ENCODE peak calls at places on chromosome 19, in seven cellular contexts. One of them, this sample, is unnamed.

GRCh38 chr19:16588089-16588823 is 16.0 kb upstream of the SLC35E1 start:
- DNase-seq in GM23338: peak; percentile 43
- DNase-seq in fibroblast of lung: peak; percentile 13
- DNase-seq in IMR-90: peak; percentile 19
- DNase-seq in GM23248: no peak
- DNase-seq in HCT116: no peak
- DNase-seq in neural progenitor cell: no peak
- DNase-seq in this sample: peak; percentile 83

GRCh38 chr19:46351241-46352041 is 4.6 kb downstream of the PPP5C start:
- DNase-seq in HCT116: no peak
- DNase-seq in IMR-90: peak; percentile 43
- DNase-seq in GM23248: peak; percentile 85
- DNase-seq in fibroblast of lung: peak; percentile 71
- DNase-seq in neural progenitor cell: no peak
- DNase-seq in GM23338: peak; percentile 27
- DNase-seq in this sample: peak; percentile 96

GRCh38 chr19:850979-851335 is 1.1 kb upstream of the ELANE start:
- DNase-seq in fibroblast of lung: no peak
- DNase-seq in GM23248: no peak
- DNase-seq in GM23338: no peak
- DNase-seq in HCT116: no peak
- DNase-seq in IMR-90: no peak
- DNase-seq in neural progenitor cell: no peak
- DNase-seq in this sample: no peak

GRCh38 chr19:32702010-32702409 is 10.4 kb downstream of the NUDT19 start:
- DNase-seq in HCT116: no peak
- DNase-seq in GM23338: peak; percentile 30
- DNase-seq in fibroblast of lung: no peak
- DNase-seq in GM23248: no peak
- DNase-seq in IMR-90: no peak
- DNase-seq in neural progenitor cell: no peak
- DNase-seq in this sample: no peak

GRCh38 chr19:24033962-24034342 is 53.0 kb upstream of the ZNF254 start:
- DNase-seq in GM23338: peak; percentile 50
- DNase-seq in IMR-90: peak; percentile 71
- DNase-seq in HCT116: no peak
- DNase-seq in GM23248: peak; percentile 89
- DNase-seq in neural progenitor cell: peak; percentile 46
- DNase-seq in fibroblast of lung: peak; percentile 68
- DNase-seq in this sample: peak; percentile 85

GRCh38 chr19:35845215-35846037 is 6.9 kb downstream of the NPHS1 start:
- DNase-seq in HCT116: peak; percentile 22
- DNase-seq in neural progenitor cell: peak; percentile 49
- DNase-seq in GM23248: peak; percentile 52
- DNase-seq in fibroblast of lung: no peak
- DNase-seq in GM23338: peak; percentile 80
- DNase-seq in IMR-90: no peak
- DNase-seq in this sample: peak; percentile 90

GRCh38 chr19:11982526-11982925 is 17.7 kb downstream of the ZNF763 start:
- DNase-seq in HCT116: no peak
- DNase-seq in IMR-90: no peak
- DNase-seq in neural progenitor cell: no peak
- DNase-seq in GM23248: peak; percentile 72
- DNase-seq in fibroblast of lung: no peak
- DNase-seq in GM23338: no peak
- DNase-seq in this sample: no peak

GRCh38 chr19:38389101-38389925 is 816 bp downstream of the SPRED3 start:
- DNase-seq in neural progenitor cell: peak; percentile 72
- DNase-seq in HCT116: no peak
- DNase-seq in IMR-90: peak; percentile 82
- DNase-seq in GM23338: peak; percentile 66
- DNase-seq in GM23248: peak; percentile 91
- DNase-seq in fibroblast of lung: peak; percentile 75
- DNase-seq in this sample: peak; percentile 100

GRCh38 chr19:38033658-38034150 is 126.7 kb downstream of the SIPA1L3 start:
- DNase-seq in GM23248: no peak
- DNase-seq in neural progenitor cell: peak; percentile 57
- DNase-seq in IMR-90: no peak
- DNase-seq in fibroblast of lung: no peak
- DNase-seq in HCT116: no peak
- DNase-seq in GM23338: peak; percentile 89
- DNase-seq in this sample: no peak

GRCh38 chr19:2186071-2186846 is 22.5 kb downstream of the DOT1L start:
- DNase-seq in HCT116: no peak
- DNase-seq in fibroblast of lung: peak; percentile 96
- DNase-seq in GM23338: no peak
- DNase-seq in IMR-90: peak; percentile 95
- DNase-seq in GM23248: peak; percentile 98
- DNase-seq in neural progenitor cell: peak; percentile 39
- DNase-seq in this sample: peak; percentile 100

GRCh38 chr19:55113570-55114039 is 3.8 kb downstream of the PPP1R12C start:
- DNase-seq in neural progenitor cell: peak; percentile 82
- DNase-seq in HCT116: no peak
- DNase-seq in fibroblast of lung: peak; percentile 94
- DNase-seq in GM23338: peak; percentile 91
- DNase-seq in IMR-90: peak; percentile 92
- DNase-seq in GM23248: peak; percentile 96
- DNase-seq in this sample: peak; percentile 98

GRCh38 chr19:55345818-55346724 is 6.4 kb downstream of the KMT5C start:
- DNase-seq in GM23248: peak; percentile 34
- DNase-seq in fibroblast of lung: peak; percentile 41
- DNase-seq in GM23338: no peak
- DNase-seq in IMR-90: no peak
- DNase-seq in neural progenitor cell: no peak
- DNase-seq in HCT116: no peak
- DNase-seq in this sample: peak; percentile 87

GRCh38 chr19:35516310-35516709 is 2.9 kb upstream of the DMKN start:
- DNase-seq in neural progenitor cell: no peak
- DNase-seq in HCT116: no peak
- DNase-seq in IMR-90: no peak
- DNase-seq in GM23248: no peak
- DNase-seq in GM23338: no peak
- DNase-seq in fibroblast of lung: no peak
- DNase-seq in this sample: no peak

GRCh38 chr19:23440791-23441190 is 45.5 kb upstream of the ZNF91 start:
- DNase-seq in HCT116: no peak
- DNase-seq in GM23338: peak; percentile 76
- DNase-seq in IMR-90: no peak
- DNase-seq in neural progenitor cell: no peak
- DNase-seq in GM23248: peak; percentile 6
- DNase-seq in fibroblast of lung: no peak
- DNase-seq in this sample: no peak

GRCh38 chr19:28633223-28634030 is 579.5 kb downstream of the UQCRFS1 start:
- DNase-seq in GM23338: peak; percentile 74
- DNase-seq in HCT116: no peak
- DNase-seq in fibroblast of lung: peak; percentile 38
- DNase-seq in neural progenitor cell: peak; percentile 74
- DNase-seq in IMR-90: peak; percentile 1
- DNase-seq in GM23248: peak; percentile 75
- DNase-seq in this sample: peak; percentile 41

GRCh38 chr19:12162882-12163806 is at the start of gene ZNF136:
- DNase-seq in neural progenitor cell: peak; percentile 97
- DNase-seq in GM23248: peak; percentile 99
- DNase-seq in IMR-90: peak; percentile 95
- DNase-seq in GM23338: peak; percentile 99
- DNase-seq in HCT116: peak; percentile 89
- DNase-seq in fibroblast of lung: peak; percentile 95
- DNase-seq in this sample: peak; percentile 99

GRCh38 chr19:5103061-5103701 is 134.3 kb downstream of the KDM4B start:
- DNase-seq in IMR-90: peak; percentile 12
- DNase-seq in neural progenitor cell: no peak
- DNase-seq in GM23248: peak; percentile 11
- DNase-seq in GM23338: no peak
- DNase-seq in HCT116: no peak
- DNase-seq in fibroblast of lung: peak; percentile 67
- DNase-seq in this sample: peak; percentile 95
- H4K20me1 ChIP-seq in IMR-90: peaks cover 5% of the 10 kb centered on the region
- H4K20me1 ChIP-seq in neural progenitor cell: peaks cover 5% of the 10 kb centered on the region
- H4K20me1 ChIP-seq in GM23248: no peaks in the 10 kb centered on the region
- H4K20me1 ChIP-seq in GM23338: no peaks in the 10 kb centered on the region
- H4K20me1 ChIP-seq in HCT116: no peaks in the 10 kb centered on the region
- H4K20me1 ChIP-seq in fibroblast of lung: no peaks in the 10 kb centered on the region
- H4K20me1 ChIP-seq in this sample: peaks cover 13% of the 10 kb centered on the region

GRCh38 chr19:18996351-18996750 is 37.0 kb downstream of the SUGP2 start:
- DNase-seq in GM23248: no peak
- DNase-seq in GM23338: no peak
- DNase-seq in HCT116: no peak
- DNase-seq in fibroblast of lung: no peak
- DNase-seq in neural progenitor cell: no peak
- DNase-seq in IMR-90: no peak
- DNase-seq in this sample: no peak

GRCh38 chr19:18999016-18999758 is 34.1 kb downstream of the SUGP2 start:
- DNase-seq in HCT116: no peak
- DNase-seq in IMR-90: peak; percentile 58
- DNase-seq in neural progenitor cell: no peak
- DNase-seq in GM23338: no peak
- DNase-seq in GM23248: peak; percentile 21
- DNase-seq in fibroblast of lung: no peak
- DNase-seq in this sample: peak; percentile 75

GRCh38 chr19:18998276-18998675 is 35.0 kb downstream of the SUGP2 start:
- DNase-seq in IMR-90: no peak
- DNase-seq in GM23248: no peak
- DNase-seq in neural progenitor cell: no peak
- DNase-seq in GM23338: no peak
- DNase-seq in fibroblast of lung: no peak
- DNase-seq in HCT116: no peak
- DNase-seq in this sample: peak; percentile 50

GRCh38 chr19:18996796-18997394 is 36.4 kb downstream of the SUGP2 start:
- DNase-seq in GM23248: no peak
- DNase-seq in neural progenitor cell: no peak
- DNase-seq in fibroblast of lung: no peak
- DNase-seq in IMR-90: no peak
- DNase-seq in HCT116: no peak
- DNase-seq in GM23338: no peak
- DNase-seq in this sample: no peak

DNA sequence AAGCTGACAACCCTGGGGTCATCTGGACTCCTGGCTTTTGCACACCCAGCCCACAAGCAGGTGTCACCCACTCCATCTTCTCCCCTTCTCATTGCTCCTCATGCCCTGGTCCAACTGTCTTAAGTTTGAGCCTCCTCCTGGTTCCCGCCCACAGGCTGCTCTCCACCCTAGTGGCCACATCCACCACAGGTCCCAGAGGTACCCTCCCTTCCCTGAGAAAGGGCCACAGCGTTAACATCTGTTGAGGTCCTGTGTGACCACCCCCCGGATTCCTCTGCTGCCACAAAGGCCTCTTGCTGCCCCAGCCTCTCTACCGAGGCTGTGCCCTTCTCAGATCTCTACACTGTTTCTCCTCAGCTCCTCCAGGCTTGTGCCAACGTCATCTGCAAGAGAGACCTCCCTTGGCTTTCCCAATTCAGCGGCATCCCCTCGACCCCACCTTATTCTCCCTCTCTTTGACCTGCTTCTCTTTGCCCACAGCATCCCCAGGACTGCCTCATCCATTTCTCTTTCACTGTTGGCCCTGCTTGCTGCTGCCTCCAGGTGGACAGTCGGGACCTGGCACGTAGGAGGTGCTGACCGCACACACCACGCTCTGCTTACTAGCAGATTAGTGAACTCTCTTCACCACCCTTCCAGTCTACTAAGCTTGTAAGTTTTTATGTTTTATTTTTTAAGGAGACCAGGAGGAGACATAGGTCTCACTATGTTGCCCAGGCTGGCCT is 33.3 kb downstream of the SUGP2 start:
- DNase-seq in GM23248: peak; percentile 40
- DNase-seq in neural progenitor cell: peak; percentile 33
- DNase-seq in GM23338: peak; percentile 21
- DNase-seq in fibroblast of lung: no peak
- DNase-seq in HCT116: no peak
- DNase-seq in IMR-90: peak; percentile 10
- DNase-seq in this sample: peak; percentile 79
- H3K4me3 ChIP-seq in GM23248: no peak overlapping the region
- H3K4me3 ChIP-seq in neural progenitor cell: no peak overlapping the region
- H3K4me3 ChIP-seq in GM23338: no peak overlapping the region
- H3K4me3 ChIP-seq in fibroblast of lung: no peak overlapping the region
- H3K4me3 ChIP-seq in HCT116: no peak overlapping the region
- H3K4me3 ChIP-seq in IMR-90: no peak overlapping the region
- H3K4me3 ChIP-seq in this sample: no peak overlapping the region

DNA sequence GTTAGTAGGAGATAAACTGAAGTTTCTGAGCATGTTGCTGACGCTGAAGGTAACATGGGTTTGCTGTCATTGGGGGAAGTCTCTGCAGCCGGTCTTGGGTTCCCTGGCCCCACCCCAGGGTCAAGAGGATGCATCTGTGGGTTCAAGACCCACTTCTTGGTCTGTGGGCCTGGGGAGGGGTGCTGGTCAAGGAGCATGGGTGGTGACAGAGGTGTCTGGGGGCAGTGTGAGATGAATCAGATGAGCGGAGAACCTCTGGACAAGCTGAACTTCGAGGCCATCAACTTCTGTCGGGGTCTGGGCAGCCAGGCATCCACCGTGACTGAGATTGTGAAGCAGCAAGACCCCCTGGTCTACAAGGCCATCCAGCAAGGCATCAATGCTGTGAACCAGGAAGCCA is 51.9 kb downstream of the ACSBG2 start:
- DNase-seq in HCT116: no peak
- DNase-seq in GM23248: no peak
- DNase-seq in fibroblast of lung: no peak
- DNase-seq in GM23338: no peak
- DNase-seq in IMR-90: no peak
- DNase-seq in neural progenitor cell: no peak
- DNase-seq in this sample: no peak
- H3K36me3 ChIP-seq in HCT116: no peaks in the 10 kb centered on the region
- H3K36me3 ChIP-seq in GM23248: no peaks in the 10 kb centered on the region
- H3K36me3 ChIP-seq in fibroblast of lung: no peaks in the 10 kb centered on the region
- H3K36me3 ChIP-seq in GM23338: no peaks in the 10 kb centered on the region
- H3K36me3 ChIP-seq in IMR-90: no peaks in the 10 kb centered on the region
- H3K36me3 ChIP-seq in neural progenitor cell: no peaks in the 10 kb centered on the region
- H3K36me3 ChIP-seq in this sample: no peaks in the 10 kb centered on the region

DNA sequence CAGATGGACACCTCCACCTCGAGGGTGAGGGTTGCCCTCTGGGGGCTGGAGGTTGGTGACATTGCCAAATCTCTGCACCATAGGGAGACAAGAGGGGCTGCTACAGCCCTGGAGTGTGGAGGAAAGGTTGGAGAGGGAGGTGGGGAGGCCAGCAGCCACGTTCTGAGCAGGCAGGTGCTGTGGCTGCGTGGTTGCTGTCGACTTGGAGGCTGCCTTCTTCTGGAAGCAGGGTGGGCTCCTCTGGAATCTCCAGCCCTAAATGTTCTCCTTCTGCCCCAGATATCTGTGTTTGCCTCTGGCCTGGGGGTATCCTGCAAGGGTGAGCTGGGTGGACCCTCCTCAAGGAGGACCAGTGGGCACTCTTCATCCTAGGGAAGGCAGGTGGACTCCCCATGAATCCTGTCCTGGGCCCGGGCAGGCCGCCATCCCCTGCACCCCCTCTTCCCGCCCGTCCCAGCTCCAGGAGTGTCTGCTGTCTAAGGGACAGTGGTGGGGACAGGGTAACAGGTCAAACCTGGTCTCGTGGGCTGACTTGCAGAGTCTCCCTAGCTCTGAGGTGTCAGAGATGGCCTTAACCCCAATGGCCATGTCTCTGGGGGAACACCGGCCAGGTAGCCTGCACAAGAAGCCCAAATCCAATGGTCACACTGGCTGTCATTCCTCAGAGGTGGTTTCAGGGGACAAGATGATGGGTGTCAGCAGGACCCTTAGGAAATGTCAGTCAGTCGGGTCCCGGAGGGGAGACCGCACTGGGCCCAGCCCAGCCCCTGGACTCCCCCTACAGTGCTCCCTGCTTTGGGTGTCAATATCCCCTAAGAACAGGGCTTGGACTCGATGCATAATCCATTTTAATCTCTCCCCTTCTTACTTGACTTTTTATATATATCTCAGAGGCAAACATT is 32.3 kb upstream of the ZNF536 start:
- DNase-seq in GM23338: no peak
- DNase-seq in fibroblast of lung: no peak
- DNase-seq in GM23248: no peak
- DNase-seq in IMR-90: no peak
- DNase-seq in HCT116: no peak
- DNase-seq in neural progenitor cell: no peak
- DNase-seq in this sample: no peak
- H4K20me1 ChIP-seq in GM23338: no peaks in the 10 kb centered on the region
- H4K20me1 ChIP-seq in fibroblast of lung: no peaks in the 10 kb centered on the region
- H4K20me1 ChIP-seq in GM23248: no peaks in the 10 kb centered on the region
- H4K20me1 ChIP-seq in IMR-90: no peaks in the 10 kb centered on the region
- H4K20me1 ChIP-seq in HCT116: no peaks in the 10 kb centered on the region
- H4K20me1 ChIP-seq in neural progenitor cell: no peaks in the 10 kb centered on the region
- H4K20me1 ChIP-seq in this sample: no peaks in the 10 kb centered on the region